ENCODE peak calls at places on chromosomes 1 and 21, in nine cellular contexts. H is WTC11, F is bronchial epithelial cell, L is right atrium auricular region, Q is epithelial cell of esophagus, S is fibroblast of the aortic adventitia, E is CD14-positive monocyte, K is GM06990, R is AG09309. V is an unnamed sample.

GRCh38 chr1:76269175-76269574 is 194.6 kb downstream of the ST6GALNAC3 start:
- DNase-seq in H (no peak), F (peak; percentile 29), L (no peak), Q (peak; percentile 29), S (peak; percentile 58), E (no peak), K (no peak), R (no peak), V (no peak)

GRCh38 chr1:58861510-58861909 is 77.7 kb upstream of the JUN start:
- DNase-seq in H (no peak), F (peak; percentile 72), L (no peak), Q (peak; percentile 68), S (peak; percentile 34), E (no peak), K (no peak), R (no peak), V (no peak)

GRCh38 chr21:33640697-33641338 is 723 bp downstream of the CRYZL1 start:
- DNase-seq in H (no peak), F (peak; percentile 28), L (no peak), Q (peak; percentile 45), S (peak; percentile 40), E (no peak), K (no peak), R (no peak), V (peak; percentile 8)

GRCh38 chr1:8409107-8409506 is 91.2 kb downstream of the SLC45A1 start:
- DNase-seq in H (no peak), F (peak; percentile 61), L (no peak), Q (peak; percentile 47), S (peak; percentile 82), E (no peak), K (no peak), R (no peak), V (no peak)

GRCh38 chr1:235708390-235708962 is 58.9 kb upstream of the GNG4 start:
- DNase-seq in H (no peak), F (peak; percentile 98), L (no peak), Q (peak; percentile 93), S (peak; percentile 37), E (no peak), K (no peak), R (peak; percentile 29), V (no peak)

GRCh38 chr1:203765029-203765837 is at the start of gene LAX1:
- DNase-seq in H (no peak), F (no peak), L (no peak), Q (no peak), S (no peak), E (no peak), K (peak; percentile 76), R (no peak), V (peak; percentile 69)

GRCh38 chr21:42089665-42090310 is 18.7 kb downstream of the UMODL1 start:
- DNase-seq in H (no peak), F (no peak), L (no peak), Q (no peak), S (no peak), E (no peak), K (no peak), R (no peak), V (no peak)

GRCh38 chr1:25650219-25650576 is 33.6 kb downstream of the MAN1C1 start:
- DNase-seq in H (no peak), F (no peak), L (peak; percentile 28), Q (no peak), S (no peak), E (no peak), K (no peak), R (no peak), V (no peak)

GRCh38 chr1:61055110-61055614 is 27.2 kb upstream of the NFIA start:
- DNase-seq in H (no peak), F (peak; percentile 79), L (no peak), Q (peak; percentile 84), S (peak; percentile 68), E (no peak), K (no peak), R (no peak), V (no peak)

GRCh38 chr1:51433269-51433971 is 85.6 kb downstream of the EPS15 start:
- DNase-seq in H (no peak), F (peak; percentile 35), L (no peak), Q (peak; percentile 40), S (no peak), E (no peak), K (no peak), R (no peak), V (no peak)

GRCh38 chr1:168897249-168897648 is 168.2 kb upstream of the DPT start:
- DNase-seq in H (no peak), F (no peak), L (no peak), Q (peak; percentile 20), S (no peak), E (no peak), K (no peak), R (no peak), V (no peak)

GRCh38 chr21:44450999-44451398 is 4.3 kb upstream of the LRRC3 start:
- DNase-seq in H (no peak), F (no peak), L (no peak), Q (no peak), S (no peak), E (no peak), K (no peak), R (no peak), V (no peak)

GRCh38 chr1:17696417-17697301 is 58.5 kb upstream of the ACTL8 start:
- DNase-seq in H (peak; percentile 68), F (peak; percentile 29), L (no peak), Q (peak; percentile 11), S (peak; percentile 79), E (no peak), K (no peak), R (peak; percentile 24), V (no peak)

GRCh38 chr21:35559881-35560280 is 500.4 kb downstream of the SETD4 start:
- DNase-seq in H (no peak), F (no peak), L (no peak), Q (no peak), S (peak; percentile 57), E (no peak), K (no peak), R (no peak), V (no peak)

GRCh38 chr1:219179293-219179692 is 5.6 kb downstream of the LYPLAL1 start:
- DNase-seq in H (no peak), F (peak; percentile 57), L (no peak), Q (peak; percentile 56), S (peak; percentile 71), E (no peak), K (no peak), R (peak; percentile 32), V (no peak)

GRCh38 chr21:46549650-46550049 is 55.2 kb downstream of the S100B start:
- DNase-seq in H (no peak), F (no peak), L (peak; percentile 54), Q (no peak), S (no peak), E (no peak), K (no peak), R (no peak), V (no peak)

GRCh38 chr21:46552274-46552673 is 52.6 kb downstream of the S100B start:
- DNase-seq in H (no peak), F (no peak), L (peak; percentile 54), Q (no peak), S (no peak), E (no peak), K (no peak), R (no peak), V (no peak)

GRCh38 chr21:46550511-46550941 is 54.4 kb downstream of the S100B start:
- DNase-seq in H (no peak), F (no peak), L (peak; percentile 38), Q (no peak), S (no peak), E (no peak), K (no peak), R (no peak), V (no peak)

GRCh38 chr21:46552865-46553379 is 52.0 kb downstream of the S100B start:
- DNase-seq in H (no peak), F (no peak), L (no peak), Q (no peak), S (no peak), E (no peak), K (no peak), R (no peak), V (no peak)

GRCh38 chr21:46551636-46552241 is 53.1 kb downstream of the S100B start:
- DNase-seq in H (peak; percentile 35), F (no peak), L (peak; percentile 55), Q (no peak), S (no peak), E (peak; percentile 74), K (peak; percentile 29), R (no peak), V (no peak)
- TF ChIP-seq CTCF in H (no peak), F (no peak), L (no peak), Q (no peak), S (no peak), E (peak; percentile 24), K (peak; percentile 12), R (no peak), V (no peak)

GRCh38 chr1:23695667-23696066 is 4.1 kb downstream of the RPL11 start:
- DNase-seq in H (no peak), F (no peak), L (no peak), Q (no peak), S (no peak), E (no peak), K (no peak), R (no peak), V (no peak)

GRCh38 chr1:23694371-23694770 is 2.8 kb downstream of the RPL11 start:
- DNase-seq in H (no peak), F (no peak), L (no peak), Q (no peak), S (no peak), E (no peak), K (no peak), R (no peak), V (no peak)

GRCh38 chr1:23693599-23693998 is 2.0 kb downstream of the RPL11 start:
- DNase-seq in H (no peak), F (no peak), L (no peak), Q (no peak), S (no peak), E (no peak), K (no peak), R (no peak), V (no peak)

GRCh38 chr1:23691499-23692307 is at the start of gene RPL11:
- DNase-seq in H (peak; percentile 89), F (peak; percentile 87), L (peak; percentile 96), Q (peak; percentile 97), S (peak; percentile 97), E (peak; percentile 90), K (peak; percentile 88), R (peak; percentile 84), V (peak; percentile 95)

GRCh38 chr1:23692308-23692871 is 784 bp downstream of the RPL11 start:
- DNase-seq in H (no peak), F (no peak), L (no peak), Q (no peak), S (no peak), E (no peak), K (peak; percentile 10), R (no peak), V (no peak)
- TF ChIP-seq CTCF in H (no peak), F (no peak), L (no peak), Q (no peak), S (no peak), E (no peak), K (no peak), R (no peak), V (no peak)

GRCh38 chr21:14522689-14523088 is 23.4 kb downstream of the SAMSN1 start:
- DNase-seq in H (no peak), F (no peak), L (no peak), Q (no peak), S (no peak), E (no peak), K (no peak), R (no peak), V (no peak)
- TF ChIP-seq CTCF in H (no peak), F (no peak), L (no peak), Q (no peak), S (no peak), E (no peak), K (no peak), R (no peak), V (no peak)

GRCh38 chr1:22289251-22289995 is 146.5 kb upstream of the WNT4 start:
- DNase-seq in H (no peak), F (no peak), L (no peak), Q (no peak), S (no peak), E (no peak), K (no peak), R (no peak), V (no peak)
- TF ChIP-seq CTCF in H (no peak), F (no peak), L (no peak), Q (no peak), S (no peak), E (no peak), K (no peak), R (no peak), V (no peak)

V was measured in GM20000.